ENCODE peak calls at places on chromosomes 11 and 22, in four cellular contexts. One of them, this sample, is unnamed.

GRCh38 chr11:44474702-44475101 is 90.8 kb upstream of the CD82 start:
- DNase-seq in frontal cortex: no peak
- DNase-seq in activated CD4-positive, CD25-positive, alpha-beta regulatory T cell treated with anti-CD3 and anti-CD28 coated beads, Interleukin-2, amount 50 U/mL, for 72 hours: no peak
- DNase-seq in ACHN: no peak
- DNase-seq in this sample: no peak

GRCh38 chr11:70111269-70112016 is 33.3 kb downstream of the ANO1 start:
- DNase-seq in ACHN: peak
- DNase-seq in activated CD4-positive, CD25-positive, alpha-beta regulatory T cell treated with anti-CD3 and anti-CD28 coated beads, Interleukin-2, amount 50 U/mL, for 72 hours: no peak
- DNase-seq in frontal cortex: no peak
- DNase-seq in this sample: no peak

GRCh38 chr11:74818283-74818946 is 69.8 kb downstream of the RNF169 start:
- DNase-seq in activated CD4-positive, CD25-positive, alpha-beta regulatory T cell treated with anti-CD3 and anti-CD28 coated beads, Interleukin-2, amount 50 U/mL, for 72 hours: no peak
- DNase-seq in ACHN: no peak
- DNase-seq in frontal cortex: no peak
- DNase-seq in this sample: no peak

GRCh38 chr11:35290876-35291275 is 128.5 kb downstream of the SLC1A2 start:
- DNase-seq in activated CD4-positive, CD25-positive, alpha-beta regulatory T cell treated with anti-CD3 and anti-CD28 coated beads, Interleukin-2, amount 50 U/mL, for 72 hours: no peak
- DNase-seq in ACHN: no peak
- DNase-seq in frontal cortex: no peak
- DNase-seq in this sample: no peak

GRCh38 chr11:86069408-86070086 is 663 bp upstream of the PICALM start:
- DNase-seq in ACHN: peak
- DNase-seq in activated CD4-positive, CD25-positive, alpha-beta regulatory T cell treated with anti-CD3 and anti-CD28 coated beads, Interleukin-2, amount 50 U/mL, for 72 hours: no peak
- DNase-seq in frontal cortex: peak
- DNase-seq in this sample: peak

GRCh38 chr11:57491371-57492061 is 24.0 kb downstream of the SLC43A1 start:
- DNase-seq in ACHN: peak
- DNase-seq in frontal cortex: no peak
- DNase-seq in activated CD4-positive, CD25-positive, alpha-beta regulatory T cell treated with anti-CD3 and anti-CD28 coated beads, Interleukin-2, amount 50 U/mL, for 72 hours: peak
- DNase-seq in this sample: no peak

GRCh38 chr22:36767035-36767775 is 8.7 kb downstream of the IFT27 start:
- DNase-seq in ACHN: no peak
- DNase-seq in frontal cortex: no peak
- DNase-seq in activated CD4-positive, CD25-positive, alpha-beta regulatory T cell treated with anti-CD3 and anti-CD28 coated beads, Interleukin-2, amount 50 U/mL, for 72 hours: no peak
- DNase-seq in this sample: no peak

GRCh38 chr11:122168218-122168617 is 52.2 kb upstream of the BLID start:
- DNase-seq in activated CD4-positive, CD25-positive, alpha-beta regulatory T cell treated with anti-CD3 and anti-CD28 coated beads, Interleukin-2, amount 50 U/mL, for 72 hours: no peak
- DNase-seq in frontal cortex: no peak
- DNase-seq in ACHN: no peak
- DNase-seq in this sample: no peak

GRCh38 chr11:17642980-17643379 is 76.4 kb upstream of the MYOD1 start:
- DNase-seq in frontal cortex: no peak
- DNase-seq in ACHN: no peak
- DNase-seq in activated CD4-positive, CD25-positive, alpha-beta regulatory T cell treated with anti-CD3 and anti-CD28 coated beads, Interleukin-2, amount 50 U/mL, for 72 hours: no peak
- DNase-seq in this sample: no peak

GRCh38 chr11:31233425-31233824 is 136.1 kb downstream of the DCDC1 start:
- DNase-seq in frontal cortex: no peak
- DNase-seq in ACHN: peak
- DNase-seq in activated CD4-positive, CD25-positive, alpha-beta regulatory T cell treated with anti-CD3 and anti-CD28 coated beads, Interleukin-2, amount 50 U/mL, for 72 hours: no peak
- DNase-seq in this sample: peak

GRCh38 chr22:17243524-17243923 is 24.3 kb upstream of the ADA2 start:
- DNase-seq in ACHN: no peak
- DNase-seq in frontal cortex: no peak
- DNase-seq in activated CD4-positive, CD25-positive, alpha-beta regulatory T cell treated with anti-CD3 and anti-CD28 coated beads, Interleukin-2, amount 50 U/mL, for 72 hours: no peak
- DNase-seq in this sample: no peak

GRCh38 chr11:71252434-71252781 is at the start of gene SHANK2:
- DNase-seq in frontal cortex: no peak
- DNase-seq in ACHN: no peak
- DNase-seq in activated CD4-positive, CD25-positive, alpha-beta regulatory T cell treated with anti-CD3 and anti-CD28 coated beads, Interleukin-2, amount 50 U/mL, for 72 hours: no peak
- DNase-seq in this sample: no peak

GRCh38 chr22:48663297-48663696 is 1164.4 kb downstream of the BRD1 start:
- DNase-seq in ACHN: peak
- DNase-seq in frontal cortex: no peak
- DNase-seq in activated CD4-positive, CD25-positive, alpha-beta regulatory T cell treated with anti-CD3 and anti-CD28 coated beads, Interleukin-2, amount 50 U/mL, for 72 hours: no peak
- DNase-seq in this sample: no peak

GRCh38 chr11:108340958-108341357 is 118.1 kb downstream of the ATM start:
- DNase-seq in ACHN: no peak
- DNase-seq in activated CD4-positive, CD25-positive, alpha-beta regulatory T cell treated with anti-CD3 and anti-CD28 coated beads, Interleukin-2, amount 50 U/mL, for 72 hours: no peak
- DNase-seq in frontal cortex: no peak
- DNase-seq in this sample: no peak

GRCh38 chr22:26406118-26406517 is 22.9 kb upstream of the ASPHD2 start:
- DNase-seq in ACHN: no peak
- DNase-seq in frontal cortex: no peak
- DNase-seq in activated CD4-positive, CD25-positive, alpha-beta regulatory T cell treated with anti-CD3 and anti-CD28 coated beads, Interleukin-2, amount 50 U/mL, for 72 hours: no peak
- DNase-seq in this sample: no peak

GRCh38 chr11:94100253-94100652 is 28.4 kb upstream of the PANX1 start:
- DNase-seq in activated CD4-positive, CD25-positive, alpha-beta regulatory T cell treated with anti-CD3 and anti-CD28 coated beads, Interleukin-2, amount 50 U/mL, for 72 hours: no peak
- DNase-seq in ACHN: no peak
- DNase-seq in frontal cortex: no peak
- DNase-seq in this sample: no peak

GRCh38 chr11:47652070-47652469 is 9.7 kb upstream of the MTCH2 start:
- DNase-seq in frontal cortex: no peak
- DNase-seq in ACHN: no peak
- DNase-seq in activated CD4-positive, CD25-positive, alpha-beta regulatory T cell treated with anti-CD3 and anti-CD28 coated beads, Interleukin-2, amount 50 U/mL, for 72 hours: no peak
- DNase-seq in this sample: no peak

GRCh38 chr11:85810521-85810870 is 445 bp downstream of the SYTL2 start:
- DNase-seq in ACHN: peak
- DNase-seq in activated CD4-positive, CD25-positive, alpha-beta regulatory T cell treated with anti-CD3 and anti-CD28 coated beads, Interleukin-2, amount 50 U/mL, for 72 hours: no peak
- DNase-seq in frontal cortex: no peak
- DNase-seq in this sample: no peak

GRCh38 chr11:84249344-84250135 is 963.4 kb upstream of the CCDC90B start:
- DNase-seq in ACHN: no peak
- DNase-seq in frontal cortex: no peak
- DNase-seq in activated CD4-positive, CD25-positive, alpha-beta regulatory T cell treated with anti-CD3 and anti-CD28 coated beads, Interleukin-2, amount 50 U/mL, for 72 hours: no peak
- DNase-seq in this sample: no peak

GRCh38 chr11:102469196-102469821 is 16.7 kb upstream of the TMEM123 start:
- DNase-seq in frontal cortex: no peak
- DNase-seq in activated CD4-positive, CD25-positive, alpha-beta regulatory T cell treated with anti-CD3 and anti-CD28 coated beads, Interleukin-2, amount 50 U/mL, for 72 hours: no peak
- DNase-seq in ACHN: no peak
- DNase-seq in this sample: no peak

GRCh38 chr11:93740031-93740801 is 1.1 kb downstream of the TAF1D start:
- DNase-seq in ACHN: peak
- DNase-seq in activated CD4-positive, CD25-positive, alpha-beta regulatory T cell treated with anti-CD3 and anti-CD28 coated beads, Interleukin-2, amount 50 U/mL, for 72 hours: no peak
- DNase-seq in frontal cortex: no peak
- DNase-seq in this sample: no peak

GRCh38 chr22:36324414-36324813 is 63.4 kb downstream of the MYH9 start:
- DNase-seq in activated CD4-positive, CD25-positive, alpha-beta regulatory T cell treated with anti-CD3 and anti-CD28 coated beads, Interleukin-2, amount 50 U/mL, for 72 hours: no peak
- DNase-seq in frontal cortex: no peak
- DNase-seq in ACHN: no peak
- DNase-seq in this sample: no peak

GRCh38 chr11:95404370-95404769 is 173.4 kb upstream of the SESN3 start:
- DNase-seq in activated CD4-positive, CD25-positive, alpha-beta regulatory T cell treated with anti-CD3 and anti-CD28 coated beads, Interleukin-2, amount 50 U/mL, for 72 hours: no peak
- DNase-seq in frontal cortex: no peak
- DNase-seq in ACHN: no peak
- DNase-seq in this sample: no peak

GRCh38 chr11:67675058-67675747 is 780 bp upstream of the ALDH3B2 start:
- DNase-seq in ACHN: no peak
- DNase-seq in activated CD4-positive, CD25-positive, alpha-beta regulatory T cell treated with anti-CD3 and anti-CD28 coated beads, Interleukin-2, amount 50 U/mL, for 72 hours: no peak
- DNase-seq in frontal cortex: no peak
- DNase-seq in this sample: no peak

GRCh38 chr11:12842933-12843636 is 166.0 kb upstream of the RASSF10 start:
- DNase-seq in frontal cortex: no peak
- DNase-seq in ACHN: peak
- DNase-seq in activated CD4-positive, CD25-positive, alpha-beta regulatory T cell treated with anti-CD3 and anti-CD28 coated beads, Interleukin-2, amount 50 U/mL, for 72 hours: no peak
- DNase-seq in this sample: no peak

GRCh38 chr11:61800331-61801281 is 7.9 kb downstream of the FEN1 start:
- DNase-seq in ACHN: no peak
- DNase-seq in activated CD4-positive, CD25-positive, alpha-beta regulatory T cell treated with anti-CD3 and anti-CD28 coated beads, Interleukin-2, amount 50 U/mL, for 72 hours: no peak
- DNase-seq in frontal cortex: no peak
- DNase-seq in this sample: no peak

This sample was measured in SW 1271.